ENCODE peak calls at places on chromosomes 5 and 9, in eight cellular contexts. R is ovary; U is CD4-positive, alpha-beta T cell; L is nephron progenitor cell; H is RPMI8226; K is stimulated activated CD8-positive, alpha-beta memory T cell treated with anti-CD3 and anti-CD28 coated beads, Interleukin-2, amount 100 ng/mL, for 1 hour; S is HTR-8/SVneo; G is LoVo. J is an unnamed sample.

GRCh38 chr5:73434461-73434860 is 14.1 kb downstream of the FOXD1 start:
- DNase-seq in R (no peak), U (no peak), L (no peak), H (no peak), K (no peak), S (no peak), G (peak), J (no peak)

GRCh38 chr5:136350339-136350738 is 15.0 kb downstream of the TRPC7 start:
- DNase-seq in R (no peak), U (no peak), L (no peak), H (no peak), K (no peak), S (no peak), G (no peak), J (no peak)

GRCh38 chr5:173451031-173451430 is 122.8 kb upstream of the STC2 start:
- DNase-seq in R (no peak), U (no peak), L (peak), H (peak), K (no peak), S (no peak), G (peak), J (no peak)

GRCh38 chr5:96903300-96903699 is 27.0 kb downstream of the ERAP2 start:
- DNase-seq in R (no peak), U (no peak), L (no peak), H (no peak), K (no peak), S (no peak), G (no peak), J (no peak)

GRCh38 chr9:78144663-78145377 is 91.1 kb upstream of the CEP78 start:
- DNase-seq in R (no peak), U (no peak), L (no peak), H (no peak), K (no peak), S (no peak), G (no peak), J (no peak)

GRCh38 chr9:131036071-131036470 is 27.1 kb downstream of the LAMC3 start:
- DNase-seq in R (no peak), U (no peak), L (no peak), H (no peak), K (no peak), S (no peak), G (no peak), J (no peak)

GRCh38 chr9:3498691-3499090 is 27.1 kb downstream of the RFX3 start:
- DNase-seq in R (no peak), U (no peak), L (no peak), H (no peak), K (no peak), S (no peak), G (no peak), J (no peak)

GRCh38 chr5:128596071-128596470 is 58.0 kb upstream of the FBN2 start:
- DNase-seq in R (no peak), U (no peak), L (no peak), H (peak), K (no peak), S (no peak), G (no peak), J (no peak)

GRCh38 chr5:158492850-158493249 is 606.9 kb downstream of the EBF1 start:
- DNase-seq in R (no peak), U (no peak), L (no peak), H (no peak), K (no peak), S (no peak), G (no peak), J (no peak)